ENCODE peak calls at places on chromosomes 6 and 20, in nine cellular contexts. K is activated CD8-positive, alpha-beta memory T cell treated with anti-CD3 and anti-CD28 coated beads for 24 hours; B is CD8-positive, alpha-beta memory T cell; H is lung; M is Right ventricle myocardium superior; U is activated effector memory CD4-positive, alpha-beta T cell treated with anti-CD3 and anti-CD28 coated beads, Interleukin-2, amount 50 U/mL, for 16 hours; I is RWPE2; G is stimulated activated CD4-positive, alpha-beta T cell treated with anti-CD3 and anti-CD28 coated beads, Interleukin-2, amount 100 ng/mL, for 24 hours; D is stimulated activated CD8-positive, alpha-beta memory T cell treated with anti-CD3 and anti-CD28 coated beads, Interleukin-15, amount 100 ng/mL, for 4 hours. E is an unnamed sample.

GRCh38 chr6:436308-437041 is 44.9 kb downstream of the IRF4 start:
- DNase-seq in K (peak), B (no peak), H (no peak), M (no peak), U (no peak), I (no peak), G (no peak), D (no peak), E (peak)

GRCh38 chr6:155310596-155310995 is 3.7 kb downstream of the TFB1M start:
- DNase-seq in K (no peak), B (no peak), H (no peak), M (no peak), U (no peak), I (no peak), G (no peak), D (no peak), E (no peak)

GRCh38 chr20:37239026-37239451 is 22.6 kb downstream of the GHRH start:
- DNase-seq in K (no peak), B (no peak), H (no peak), M (no peak), U (no peak), I (peak), G (no peak), D (no peak), E (no peak)

GRCh38 chr20:48278961-48279481 is 493.7 kb upstream of the SULF2 start:
- DNase-seq in K (no peak), B (no peak), H (no peak), M (no peak), U (no peak), I (no peak), G (no peak), D (no peak), E (no peak)

GRCh38 chr6:113824411-113824810 is 32.7 kb upstream of the MARCKS start:
- DNase-seq in K (no peak), B (no peak), H (no peak), M (no peak), U (no peak), I (no peak), G (no peak), D (no peak), E (no peak)

GRCh38 chr20:31666258-31667042 is 28.7 kb downstream of the COX4I2 start:
- DNase-seq in K (no peak), B (peak), H (peak), M (peak), U (no peak), I (no peak), G (no peak), D (no peak), E (peak)

GRCh38 chr20:36086767-36087166 is 67.8 kb upstream of the EPB41L1 start:
- DNase-seq in K (no peak), B (no peak), H (no peak), M (no peak), U (no peak), I (no peak), G (no peak), D (no peak), E (no peak)

GRCh38 chr20:53934421-53935352 is 135.7 kb downstream of the BCAS1 start:
- DNase-seq in K (no peak), B (no peak), H (no peak), M (peak), U (no peak), I (no peak), G (no peak), D (no peak), E (no peak)

GRCh38 chr6:133568970-133569889 is 319.7 kb upstream of the TCF21 start:
- DNase-seq in K (no peak), B (no peak), H (no peak), M (no peak), U (no peak), I (peak), G (peak), D (no peak), E (no peak)

GRCh38 chr20:45927071-45927878 is 7.2 kb upstream of the PCIF1 start:
- DNase-seq in K (no peak), B (no peak), H (no peak), M (no peak), U (no peak), I (no peak), G (no peak), D (no peak), E (no peak)

GRCh38 chr6:15399651-15400470 is 154.0 kb downstream of the JARID2 start:
- DNase-seq in K (no peak), B (no peak), H (peak), M (peak), U (no peak), I (no peak), G (no peak), D (no peak), E (no peak)

GRCh38 chr6:129317931-129318820 is 391.8 kb downstream of the ARHGAP18 start:
- DNase-seq in K (no peak), B (no peak), H (no peak), M (no peak), U (no peak), I (no peak), G (no peak), D (no peak), E (no peak)

GRCh38 chr20:60137657-60138245 is 179.5 kb downstream of the CDH26 start:
- DNase-seq in K (peak), B (peak), H (no peak), M (peak), U (peak), I (no peak), G (peak), D (no peak), E (no peak)

GRCh38 chr6:6806793-6807518 is 218.4 kb downstream of the LY86 start:
- DNase-seq in K (peak), B (no peak), H (peak), M (peak), U (no peak), I (no peak), G (no peak), D (no peak), E (peak)

GRCh38 chr6:121647905-121648304 is 212.5 kb downstream of the GJA1 start:
- DNase-seq in K (no peak), B (no peak), H (no peak), M (no peak), U (no peak), I (no peak), G (no peak), D (no peak), E (no peak)

GRCh38 chr6:165263-165662 is 127.0 kb upstream of the DUSP22 start:
- DNase-seq in K (no peak), B (no peak), H (no peak), M (no peak), U (no peak), I (no peak), G (no peak), D (no peak), E (no peak)

GRCh38 chr6:71544028-71544427 is 255.4 kb downstream of the OGFRL1 start:
- DNase-seq in K (no peak), B (no peak), H (no peak), M (no peak), U (no peak), I (no peak), G (no peak), D (no peak), E (no peak)

GRCh38 chr20:56731496-56731895 is 102.4 kb downstream of the TFAP2C start:
- DNase-seq in K (no peak), B (no peak), H (no peak), M (no peak), U (no peak), I (no peak), G (no peak), D (no peak), E (no peak)

GRCh38 chr20:32636278-32636677 is 37.5 kb downstream of the C20orf203 start:
- DNase-seq in K (no peak), B (no peak), H (no peak), M (no peak), U (no peak), I (no peak), G (no peak), D (no peak), E (no peak)

GRCh38 chr6:1381397-1382330 is 7.7 kb upstream of the FOXF2 start:
- DNase-seq in K (peak), B (peak), H (no peak), M (no peak), U (peak), I (no peak), G (peak), D (peak), E (peak)

GRCh38 chr20:52655365-52655764 is 316.8 kb upstream of the TSHZ2 start:
- DNase-seq in K (no peak), B (no peak), H (no peak), M (no peak), U (no peak), I (no peak), G (no peak), D (no peak), E (no peak)

GRCh38 chr6:110965629-110966229 is 7.2 kb downstream of the GTF3C6 start:
- DNase-seq in K (peak), B (no peak), H (no peak), M (no peak), U (no peak), I (no peak), G (no peak), D (no peak), E (no peak)

GRCh38 chr20:18430172-18430826 is 36.5 kb downstream of the DZANK1 start:
- DNase-seq in K (no peak), B (no peak), H (no peak), M (no peak), U (no peak), I (no peak), G (no peak), D (no peak), E (no peak)

GRCh38 chr6:147161974-147162495 is 42.2 kb upstream of the STXBP5 start:
- DNase-seq in K (no peak), B (no peak), H (no peak), M (no peak), U (no peak), I (peak), G (no peak), D (no peak), E (no peak)

GRCh38 chr6:63963756-63964315 is 328.2 kb downstream of the PHF3 start:
- DNase-seq in K (no peak), B (no peak), H (no peak), M (no peak), U (no peak), I (no peak), G (no peak), D (no peak), E (no peak)

GRCh38 chr6:44156494-44157151 is 2.0 kb upstream of the CAPN11 start:
- DNase-seq in K (no peak), B (no peak), H (no peak), M (no peak), U (no peak), I (no peak), G (no peak), D (no peak), E (no peak)

GRCh38 chr6:54072708-54073313 is 38.4 kb upstream of the MLIP start:
- DNase-seq in K (no peak), B (no peak), H (no peak), M (no peak), U (no peak), I (no peak), G (no peak), D (no peak), E (no peak)

GRCh38 chr20:33709398-33709797 is 10.7 kb downstream of the PXMP4 start:
- DNase-seq in K (no peak), B (no peak), H (no peak), M (no peak), U (no peak), I (no peak), G (no peak), D (no peak), E (no peak)

GRCh38 chr6:39853604-39854003 is 61.4 kb downstream of the DAAM2 start:
- DNase-seq in K (no peak), B (no peak), H (no peak), M (no peak), U (no peak), I (no peak), G (no peak), D (no peak), E (no peak)

GRCh38 chr6:112475083-112475482 is 128.0 kb downstream of the RFPL4B start:
- DNase-seq in K (no peak), B (no peak), H (no peak), M (no peak), U (no peak), I (no peak), G (no peak), D (no peak), E (no peak)

GRCh38 chr6:16108419-16108818 is 20.5 kb upstream of the MYLIP start:
- DNase-seq in K (no peak), B (no peak), H (no peak), M (no peak), U (no peak), I (no peak), G (no peak), D (no peak), E (no peak)

GRCh38 chr6:33725222-33725621 is 13.7 kb upstream of the UQCC2 start:
- DNase-seq in K (no peak), B (no peak), H (no peak), M (no peak), U (no peak), I (no peak), G (no peak), D (no peak), E (no peak)

GRCh38 chr6:25009351-25009750 is 73.6 kb upstream of the RIPOR2 start:
- DNase-seq in K (no peak), B (peak), H (no peak), M (no peak), U (no peak), I (no peak), G (no peak), D (no peak), E (no peak)

E was measured in spleen.